ENCODE peak calls at places on chromosome 20, in eight cellular contexts. Z is heart left ventricle, B is prostate gland, R is adrenal gland, Q is A549, E is ovary, X is HCT116, O is IMR-90. D is an unnamed sample.

GRCh38 chr20:9332783-9333482 is 181.5 kb upstream of the LAMP5 start:
- DNase-seq in Z (no peak), B (no peak), R (no peak), Q (no peak), E (no peak), X (no peak), O (no peak), D (no peak)

GRCh38 chr20:8357703-8358102 is 225.6 kb downstream of the PLCB1 start:
- DNase-seq in Z (no peak), B (peak), R (no peak), Q (no peak), E (no peak), X (no peak), O (no peak), D (no peak)

GRCh38 chr20:36311141-36311853 is 5.2 kb downstream of the DLGAP4 start:
- DNase-seq in Z (no peak), B (no peak), R (no peak), Q (no peak), E (no peak), X (no peak), O (no peak), D (no peak)

GRCh38 chr20:1894951-1895673 is at the start of gene SIRPA:
- DNase-seq in Z (peak), B (peak), R (peak), Q (peak), E (peak), X (no peak), O (peak), D (peak)

GRCh38 chr20:32480361-32481199 is 104.6 kb downstream of the NOL4L start:
- DNase-seq in Z (no peak), B (no peak), R (peak), Q (no peak), E (no peak), X (no peak), O (peak), D (no peak)

GRCh38 chr20:52172392-52173047 is 19.1 kb downstream of the ZFP64 start:
- DNase-seq in Z (no peak), B (no peak), R (no peak), Q (no peak), E (no peak), X (no peak), O (no peak), D (no peak)

GRCh38 chr20:44540834-44541233 is 19.0 kb upstream of the SERINC3 start:
- DNase-seq in Z (no peak), B (no peak), R (no peak), Q (no peak), E (no peak), X (no peak), O (peak), D (no peak)

GRCh38 chr20:58224974-58225373 is 3.5 kb downstream of the ANKRD60 start:
- DNase-seq in Z (no peak), B (no peak), R (no peak), Q (no peak), E (no peak), X (no peak), O (peak), D (no peak)

GRCh38 chr20:10061641-10062040 is 26.9 kb downstream of the ANKEF1 start:
- DNase-seq in Z (no peak), B (no peak), R (no peak), Q (no peak), E (no peak), X (no peak), O (no peak), D (no peak)

GRCh38 chr20:43963872-43964791 is 49.5 kb downstream of the TOX2 start:
- DNase-seq in Z (peak), B (no peak), R (peak), Q (no peak), E (peak), X (no peak), O (peak), D (no peak)

GRCh38 chr20:17896247-17896723 is 72.3 kb downstream of the SNX5 start:
- DNase-seq in Z (no peak), B (no peak), R (peak), Q (no peak), E (no peak), X (no peak), O (no peak), D (no peak)
- TF ChIP-seq POLR2A in Z (no peak), B (no peak), R (no peak), Q (no peak), E (no peak), X (no peak), O (no peak), D (no peak)

GRCh38 chr20:46308258-46309157 is at the start of gene CDH22:
- DNase-seq in Z (peak), B (peak), R (peak), Q (peak), E (peak), X (peak), O (peak), D (peak)
- TF ChIP-seq CTCF in Z (peak), B (peak), R (peak), Q (peak), E (no peak), X (peak), O (peak), D (no peak)

GRCh38 chr20:48398506-48399449 is 429.0 kb downstream of the PREX1 start:
- DNase-seq in Z (peak), B (no peak), R (no peak), Q (no peak), E (no peak), X (no peak), O (no peak), D (no peak)
- H3K27ac ChIP-seq in Z (no peak), B (no peak), R (no peak), Q (peak), E (no peak), X (no peak), O (no peak), D (no peak)

GRCh38 chr20:46709459-46710148 is at the start of gene SLC2A10:
- DNase-seq in Z (peak), B (peak), R (peak), Q (no peak), E (peak), X (no peak), O (peak), D (peak)

GRCh38 chr20:46710149-46710913 is 882 bp downstream of the SLC2A10 start:
- DNase-seq in Z (no peak), B (no peak), R (no peak), Q (no peak), E (no peak), X (no peak), O (no peak), D (no peak)

GRCh38 chr20:46706242-46706641 is 3.2 kb upstream of the SLC2A10 start:
- DNase-seq in Z (no peak), B (no peak), R (no peak), Q (no peak), E (no peak), X (no peak), O (no peak), D (no peak)

GRCh38 chr20:46709055-46709458 is 392 bp upstream of the SLC2A10 start:
- DNase-seq in Z (no peak), B (peak), R (no peak), Q (no peak), E (no peak), X (no peak), O (no peak), D (no peak)

GRCh38 chr20:46708172-46708860 is 1.1 kb upstream of the SLC2A10 start:
- DNase-seq in Z (no peak), B (peak), R (no peak), Q (no peak), E (no peak), X (no peak), O (no peak), D (no peak)
- TF ChIP-seq POLR2A in Z (no peak), B (no peak), R (no peak), Q (no peak), E (no peak), X (no peak), O (no peak), D (no peak)

GRCh38 chr20:6157345-6157744 is 34.5 kb upstream of the FERMT1 start:
- DNase-seq in Z (no peak), B (no peak), R (no peak), Q (no peak), E (no peak), X (no peak), O (peak), D (no peak)
- TF ChIP-seq CTCF in Z (no peak), B (no peak), R (no peak), Q (peak), E (no peak), X (peak), O (peak), D (no peak)

GRCh38 chr20:50538276-50538675 is 28.1 kb downstream of the PTPN1 start:
- DNase-seq in Z (no peak), B (peak), R (no peak), Q (no peak), E (no peak), X (no peak), O (no peak), D (no peak)

GRCh38 chr20:50545123-50545522 is 34.9 kb downstream of the PTPN1 start:
- DNase-seq in Z (no peak), B (no peak), R (no peak), Q (no peak), E (no peak), X (no peak), O (no peak), D (no peak)

GRCh38 chr20:50540620-50541605 is 30.7 kb downstream of the PTPN1 start:
- DNase-seq in Z (no peak), B (no peak), R (no peak), Q (peak), E (no peak), X (peak), O (peak), D (no peak)

GRCh38 chr20:50543326-50543725 is 33.1 kb downstream of the PTPN1 start:
- DNase-seq in Z (no peak), B (no peak), R (no peak), Q (no peak), E (no peak), X (no peak), O (no peak), D (no peak)

DNA sequence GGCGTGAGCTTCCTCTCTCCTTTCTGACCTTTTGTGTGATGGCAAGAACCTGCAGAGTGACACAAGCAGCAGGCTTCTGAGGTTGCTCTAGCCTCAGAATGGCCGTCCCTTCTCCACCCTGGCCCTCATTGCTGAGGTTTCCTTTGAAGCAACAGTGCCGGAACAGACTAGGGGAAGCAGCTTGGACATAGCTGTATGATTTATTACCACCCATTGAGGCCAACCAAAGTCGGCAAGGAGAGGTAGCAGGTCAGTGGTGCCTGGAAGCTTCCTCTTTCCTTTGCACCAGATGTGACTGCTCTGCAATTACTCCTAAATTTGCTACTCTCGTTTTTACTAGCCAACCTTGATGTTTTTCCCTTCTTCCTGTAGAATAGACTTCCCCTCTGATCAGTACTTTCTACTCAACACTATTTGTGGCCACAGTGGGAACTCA is 31.4 kb downstream of the PTPN1 start:
- DNase-seq in Z (no peak), B (no peak), R (no peak), Q (no peak), E (no peak), X (peak), O (no peak), D (no peak)
- H3K27ac ChIP-seq in Z (peak), B (no peak), R (peak), Q (peak), E (no peak), X (peak), O (peak), D (peak)

GRCh38 chr20:64047046-64047389 is 2.4 kb downstream of the SOX18 start:
- DNase-seq in Z (no peak), B (no peak), R (no peak), Q (no peak), E (no peak), X (no peak), O (no peak), D (no peak)
- TF ChIP-seq POLR2A in Z (no peak), B (no peak), R (no peak), Q (no peak), E (no peak), X (no peak), O (no peak), D (no peak)

DNA sequence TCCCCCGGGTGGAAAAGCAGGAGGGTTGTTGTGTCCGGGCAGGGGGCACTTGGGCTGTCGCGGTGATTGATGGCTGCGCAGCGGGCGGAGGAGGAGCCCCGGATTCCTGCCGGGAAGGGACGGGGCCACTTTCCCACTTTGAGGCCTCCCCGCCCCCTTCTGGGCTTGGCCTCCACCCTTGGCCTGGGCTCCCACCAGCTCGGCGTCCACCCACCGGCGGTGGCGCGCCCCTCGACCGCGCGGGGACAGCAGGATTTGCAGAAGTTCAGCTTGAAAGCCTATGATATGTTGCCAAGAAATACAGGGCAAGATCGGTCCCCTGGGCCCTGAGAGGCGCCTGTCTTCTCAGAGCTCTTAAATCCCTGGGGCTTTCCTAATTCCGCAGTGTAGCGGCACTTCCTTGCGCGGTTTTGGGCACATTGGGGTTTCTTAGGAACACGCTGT is 852 bp downstream of the RIN2 start:
- DNase-seq in Z (peak), B (peak), R (peak), Q (peak), E (peak), X (no peak), O (no peak), D (peak)
- TF ChIP-seq CTCF in Z (peak), B (no peak), R (no peak), Q (no peak), E (no peak), X (no peak), O (no peak), D (no peak)